ENCODE peak calls at places on chromosome 10, in nine cellular contexts. O, V, P, B, X, Q, E, Y and I are unnamed samples.

GRCh38 chr10:120409816-120410215 is 47.2 kb upstream of the PLPP4 start:
- DNase-seq in O (no peak), X (no peak), P (no peak), B (no peak), Q (no peak), E (no peak), V (no peak), Y (no peak), I (no peak)

GRCh38 chr10:28714401-28715053 is 37.2 kb downstream of the BAMBI start:
- DNase-seq in P (no peak), O (no peak), V (no peak), Y (no peak), X (no peak), E (no peak), Q (no peak), B (no peak), I (no peak)

GRCh38 chr10:129756912-129757861 is 206.9 kb downstream of the EBF3 start:
- DNase-seq in Y (peak; percentile 26), V (peak; percentile 39), P (no peak), B (no peak), X (peak; percentile 59), Q (peak; percentile 24), E (peak; percentile 14), O (peak; percentile 82), I (peak; percentile 15)

GRCh38 chr10:112471878-112472487 is 25.0 kb downstream of the VTI1A start:
- DNase-seq in E (no peak), V (no peak), X (no peak), P (peak; percentile 68), Y (no peak), B (no peak), O (no peak), Q (no peak), I (no peak)

GRCh38 chr10:129770286-129770685 is 193.8 kb downstream of the EBF3 start:
- DNase-seq in X (peak; percentile 17), V (no peak), Q (peak; percentile 17), O (peak; percentile 39), E (peak; percentile 4), Y (no peak), P (no peak), B (no peak), I (peak; percentile 9)

GRCh38 chr10:29535012-29535777 is 99.6 kb downstream of the SVIL start:
- DNase-seq in P (peak; percentile 88), B (no peak), X (peak; percentile 81), Y (peak; percentile 66), O (no peak), V (no peak), E (peak; percentile 80), Q (peak; percentile 69), I (peak; percentile 66)

GRCh38 chr10:92689663-92690210 is at the start of gene HHEX:
- DNase-seq in O (peak; percentile 87), X (peak; percentile 77), V (peak; percentile 61), B (no peak), E (peak; percentile 47), Y (no peak), Q (peak; percentile 72), P (peak; percentile 76), I (no peak)

GRCh38 chr10:130808243-130808642 is 503.3 kb downstream of the TCERG1L start:
- DNase-seq in V (no peak), Y (no peak), P (no peak), Q (no peak), X (no peak), E (no peak), B (no peak), O (no peak), I (no peak)

GRCh38 chr10:15353471-15353870 is 17.6 kb downstream of the FAM171A1 start:
- DNase-seq in X (no peak), Q (no peak), E (no peak), V (no peak), Y (no peak), B (no peak), O (no peak), P (no peak), I (no peak)

GRCh38 chr10:72204296-72204695 is 11.5 kb upstream of the ANAPC16 start:
- DNase-seq in P (no peak), X (no peak), Q (no peak), E (no peak), Y (no peak), O (no peak), B (no peak), V (no peak), I (no peak)

GRCh38 chr10:131047501-131047900 is 264.0 kb downstream of the TCERG1L start:
- DNase-seq in V (no peak), Q (no peak), X (no peak), Y (no peak), P (no peak), O (no peak), E (no peak), B (no peak), I (no peak)

GRCh38 chr10:106573106-106573505 is 591.4 kb downstream of the SORCS1 start:
- DNase-seq in Q (no peak), V (no peak), B (no peak), X (no peak), P (peak; percentile 69), Y (no peak), E (no peak), O (no peak), I (no peak)

GRCh38 chr10:111739160-111739712 is 444.3 kb downstream of the GPAM start:
- DNase-seq in Q (no peak), E (no peak), O (no peak), B (no peak), X (no peak), P (no peak), V (no peak), Y (no peak), I (no peak)

GRCh38 chr10:45152726-45153125 is 152.0 kb downstream of the ZNF22 start:
- DNase-seq in V (no peak), B (no peak), X (no peak), O (no peak), Y (no peak), Q (no peak), P (peak; percentile 51), E (no peak), I (no peak)

GRCh38 chr10:23522345-23522744 is 83.5 kb downstream of the OTUD1 start:
- DNase-seq in P (no peak), B (no peak), Y (no peak), V (no peak), E (no peak), O (no peak), X (no peak), Q (no peak), I (no peak)

GRCh38 chr10:34320265-34320664 is 494.8 kb downstream of the PARD3 start:
- DNase-seq in Y (no peak), Q (no peak), O (no peak), X (no peak), P (no peak), E (no peak), B (no peak), V (no peak), I (no peak)

GRCh38 chr10:4246881-4247358 is 461.9 kb upstream of the KLF6 start:
- DNase-seq in X (no peak), B (no peak), V (no peak), O (no peak), Y (no peak), P (peak; percentile 98), E (no peak), Q (no peak), I (no peak)

GRCh38 chr10:101576229-101576863 is 11.7 kb downstream of the POLL start:
- DNase-seq in Q (no peak), V (no peak), O (no peak), E (no peak), X (no peak), Y (no peak), P (peak; percentile 38), B (no peak), I (no peak)

GRCh38 chr10:58956926-58957325 is 219.5 kb upstream of the PHYHIPL start:
- DNase-seq in O (no peak), Q (no peak), X (no peak), P (peak; percentile 3), E (no peak), V (no peak), B (no peak), Y (no peak), I (no peak)

GRCh38 chr10:44293306-44293778 is 91.6 kb downstream of the CXCL12 start:
- DNase-seq in V (no peak), E (no peak), O (no peak), Y (peak; percentile 40), Q (no peak), B (no peak), P (no peak), X (no peak), I (no peak)

GRCh38 chr10:842795-843194 is 88.7 kb downstream of the LARP4B start:
- DNase-seq in P (no peak), V (no peak), B (no peak), Q (no peak), X (no peak), E (no peak), O (no peak), Y (no peak), I (no peak)

DNA sequence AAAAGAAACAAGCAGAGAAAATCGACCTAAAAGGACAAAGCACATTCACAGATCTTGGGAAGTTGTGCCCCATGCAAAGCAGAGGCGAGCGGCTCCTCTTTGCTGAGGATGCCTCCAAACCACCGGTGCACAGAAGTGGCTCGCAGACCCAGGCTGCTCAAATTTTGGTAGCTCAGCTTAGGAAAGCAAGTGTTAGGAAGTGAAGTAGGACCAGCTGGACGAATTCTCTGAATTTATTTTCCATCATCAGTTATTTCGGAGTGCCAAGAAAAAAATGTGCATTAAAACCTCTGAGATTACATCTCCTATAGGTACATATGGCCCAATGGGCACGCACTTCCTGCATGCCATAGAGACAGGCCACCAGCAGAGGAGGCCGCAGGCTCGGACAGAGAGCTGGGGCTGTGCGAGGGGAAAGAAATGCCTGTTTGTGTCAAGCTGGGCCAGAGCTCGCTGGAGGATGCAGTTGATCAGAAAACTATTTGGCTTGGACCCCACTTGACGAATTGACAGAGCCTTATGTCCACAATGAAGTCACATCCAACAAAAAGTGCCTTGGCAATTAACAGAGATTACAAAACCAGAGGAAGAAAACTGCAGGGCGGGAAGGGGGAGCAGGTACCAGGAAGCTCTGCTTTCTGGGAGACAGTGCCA is 122.3 kb upstream of the LYZL2 start:
- DNase-seq in E (no peak), X (no peak), P (peak; percentile 75), B (no peak), Y (peak; percentile 64), V (peak; percentile 82), O (no peak), Q (peak; percentile 31), I (peak; percentile 82)
- H3K4me3 ChIP-seq in E (no peak overlapping the region), X (no peak overlapping the region), P (no peak overlapping the region), B (no peak overlapping the region), Y (no peak overlapping the region), V (no peak overlapping the region), O (no peak overlapping the region), Q (no peak overlapping the region), I (no peak overlapping the region)

GRCh38 chr10:103855424-103855823 is at the start of gene SH3PXD2A:
- DNase-seq in Y (peak; percentile 70), P (no peak), E (no peak), B (no peak), X (peak; percentile 73), Q (no peak), O (no peak), V (peak; percentile 58), I (no peak)
- TF ChIP-seq POLR2A in Y (no peak), P (no peak), E (no peak), B (no peak), X (no peak), Q (no peak), O (no peak), V (no peak), I (peak; percentile 31)

GRCh38 chr10:69343905-69344304 is 65.6 kb downstream of the HK1 start:
- DNase-seq in Q (no peak), P (no peak), E (no peak), O (no peak), Y (no peak), B (no peak), X (no peak), V (no peak), I (no peak)
- H3K4me1 ChIP-seq in Q (peaks cover 46% of the 10 kb centered on the region), P (peaks cover 6% of the 10 kb centered on the region), E (peaks cover 10% of the 10 kb centered on the region), O (no peaks in the 10 kb centered on the region), Y (peaks cover 4% of the 10 kb centered on the region), B (peaks cover 99% of the 10 kb centered on the region), X (peaks cover 43% of the 10 kb centered on the region), V (peaks cover 77% of the 10 kb centered on the region), I (no peaks in the 10 kb centered on the region)

GRCh38 chr10:132421377-132422168 is 24.6 kb downstream of the PWWP2B start:
- DNase-seq in X (peak; percentile 92), E (peak; percentile 88), Y (peak; percentile 77), V (peak; percentile 90), Q (peak; percentile 90), B (no peak), O (peak; percentile 66), P (peak; percentile 26), I (peak; percentile 76)
- H3K4me3 ChIP-seq in X (peak overlapping the region; percentile 24), E (no peak overlapping the region), Y (no peak overlapping the region), V (no peak overlapping the region), Q (peak overlapping the region; percentile 18), B (peak overlapping the region; percentile 9), O (no peak overlapping the region), P (no peak overlapping the region), I (no peak overlapping the region)